ENCODE peak calls at places on chromosomes 4 and X, in eight cellular contexts. Q is mucosa of gallbladder; Z is stimulated activated CD4-positive, alpha-beta T cell treated with anti-CD3 and anti-CD28 coated beads, TNF-alpha, amount 100 ng/mL, for 24 hours; M is endothelial cell of umbilical vein; X is left lobe of liver; B is WTC11; E is sciatic nerve; V is CD8-positive, alpha-beta memory T cell. N is an unnamed sample.

GRCh38 chr4:129738175-129738574 is 642.2 kb downstream of the C4orf33 start:
- DNase-seq in X (no peak), M (no peak), Q (no peak), E (no peak), V (no peak), Z (no peak), B (no peak), N (no peak)

GRCh38 chr4:3753711-3754412 is 12.3 kb upstream of the ADRA2C start:
- DNase-seq in Q (no peak), E (no peak), Z (no peak), B (no peak), V (no peak), X (no peak), M (no peak), N (no peak)

GRCh38 chr4:2417765-2418651 is at the start of gene ZFYVE28:
- DNase-seq in B (no peak), Z (no peak), M (peak; percentile 47), Q (no peak), E (peak; percentile 66), V (no peak), X (no peak), N (no peak)

GRCh38 chr4:122854444-122854843 is 27.8 kb downstream of the FGF2 start:
- DNase-seq in B (no peak), E (no peak), Z (no peak), M (no peak), V (no peak), Q (no peak), X (peak; percentile 45), N (peak; percentile 37)

GRCh38 chr4:56391270-56391669 is 4.0 kb upstream of the AASDH start:
- DNase-seq in V (no peak), B (no peak), M (no peak), E (no peak), X (no peak), Q (no peak), Z (no peak), N (no peak)

GRCh38 chr4:140637836-140638235 is 69.1 kb upstream of the UCP1 start:
- DNase-seq in V (no peak), Q (no peak), E (no peak), M (peak; percentile 21), Z (no peak), B (peak; percentile 45), X (no peak), N (peak; percentile 41)

GRCh38 chr4:171924761-171925376 is 111.7 kb downstream of the GALNTL6 start:
- DNase-seq in E (no peak), M (no peak), X (no peak), Q (no peak), Z (no peak), V (no peak), B (no peak), N (no peak)

GRCh38 chr4:134708026-134708425 is 506.4 kb upstream of the PABPC4L start:
- DNase-seq in X (no peak), Q (no peak), V (no peak), B (no peak), E (no peak), M (no peak), Z (no peak), N (peak; percentile 6)

GRCh38 chr4:67581208-67581857 is 22.8 kb downstream of the STAP1 start:
- DNase-seq in Q (no peak), Z (no peak), V (no peak), M (no peak), E (no peak), X (no peak), B (no peak), N (no peak)

GRCh38 chrX:65536291-65536690 is 1.7 kb upstream of the LAS1L start:
- DNase-seq in V (no peak), B (no peak), M (no peak), X (no peak), Q (no peak), E (no peak), Z (no peak), N (no peak)

GRCh38 chrX:16950423-16950822 is 4.0 kb downstream of the REPS2 start:
- DNase-seq in X (no peak), Q (no peak), M (no peak), Z (no peak), E (no peak), V (no peak), B (no peak), N (no peak)

GRCh38 chr4:40881096-40881495 is 131.3 kb downstream of the NSUN7 start:
- DNase-seq in Q (no peak), Z (no peak), B (no peak), M (no peak), E (no peak), X (no peak), V (no peak), N (no peak)

GRCh38 chrX:125306335-125306866 is 13.3 kb upstream of the TEX13C start:
- DNase-seq in Q (no peak), E (no peak), Z (no peak), V (no peak), M (no peak), X (no peak), B (no peak), N (no peak)

GRCh38 chrX:119359618-119360382 is 39.3 kb upstream of the SLC25A43 start:
- DNase-seq in M (no peak), E (no peak), Q (no peak), V (no peak), Z (no peak), X (peak; percentile 55), B (no peak), N (no peak)

GRCh38 chrX:131262200-131262599 is 26.9 kb downstream of the IGSF1 start:
- DNase-seq in B (no peak), X (no peak), V (no peak), E (no peak), Z (no peak), M (no peak), Q (no peak), N (no peak)

GRCh38 chrX:135914404-135914803 is 20.9 kb downstream of the SAGE1 start:
- DNase-seq in X (no peak), E (no peak), M (no peak), B (no peak), Z (no peak), Q (no peak), V (no peak), N (no peak)

GRCh38 chr4:32374201-32374600 is 1654.0 kb downstream of the PCDH7 start:
- DNase-seq in X (no peak), Q (no peak), Z (no peak), V (no peak), E (no peak), M (no peak), B (no peak), N (no peak)

GRCh38 chrX:45428816-45429215 is 228.1 kb upstream of the DIPK2B start:
- DNase-seq in E (no peak), Z (no peak), V (no peak), B (no peak), Q (no peak), X (no peak), M (no peak), N (peak; percentile 53)

GRCh38 chr4:152556814-152557213 is 20.9 kb upstream of the FBXW7 start:
- DNase-seq in B (no peak), E (no peak), M (no peak), Q (no peak), Z (no peak), X (no peak), V (no peak), N (no peak)

GRCh38 chr4:86961605-86962295 is 26.9 kb downstream of the AFF1 start:
- DNase-seq in B (no peak), M (no peak), X (no peak), E (no peak), Q (no peak), V (no peak), Z (no peak), N (peak; percentile 81)

GRCh38 chr4:57191523-57192034 is 81.4 kb upstream of the IGFBP7 start:
- DNase-seq in B (peak; percentile 22), E (no peak), Q (no peak), M (peak; percentile 37), V (no peak), Z (no peak), X (no peak), N (no peak)

GRCh38 chrX:106247162-106247561 is 79.1 kb downstream of the PWWP3B start:
- DNase-seq in V (no peak), Z (no peak), B (no peak), X (no peak), M (no peak), E (no peak), Q (no peak), N (peak; percentile 25)

GRCh38 chr4:96993528-96993927 is 1149.7 kb downstream of the STPG2 start:
- DNase-seq in V (no peak), M (no peak), E (no peak), X (no peak), Z (no peak), B (no peak), Q (no peak), N (no peak)

GRCh38 chrX:276588-277171 is 4.5 kb upstream of the PLCXD1 start:
- DNase-seq in B (no peak), X (peak; percentile 64), Z (no peak), E (peak; percentile 65), V (no peak), Q (no peak), M (no peak), N (peak; percentile 37)

GRCh38 chrX:55109304-55109703 is 20.5 kb downstream of the PAGE2 start:
- DNase-seq in X (no peak), B (no peak), Q (no peak), M (no peak), Z (no peak), E (no peak), V (no peak), N (peak; percentile 29)

GRCh38 chrX:16826207-16826606 is 39.9 kb downstream of the TXLNG start:
- DNase-seq in V (no peak), Q (no peak), Z (no peak), X (no peak), M (peak; percentile 50), E (no peak), B (no peak), N (peak; percentile 55)

GRCh38 chrX:48458711-48459110 is 11.3 kb downstream of the SLC38A5 start:
- DNase-seq in B (no peak), Q (no peak), V (no peak), X (no peak), Z (no peak), E (no peak), M (no peak), N (peak; percentile 41)

GRCh38 chr4:119211856-119212250 is 660 bp upstream of the USP53 start:
- DNase-seq in E (no peak), V (no peak), M (no peak), Q (no peak), Z (no peak), B (no peak), X (no peak), N (no peak)

GRCh38 chrX:37357436-37357835 is 8.3 kb downstream of the PRRG1 start:
- DNase-seq in M (no peak), V (no peak), B (no peak), E (no peak), X (no peak), Z (no peak), Q (no peak), N (peak; percentile 23)

GRCh38 chr4:80307774-80308465 is 27.6 kb upstream of the CFAP299 start:
- DNase-seq in X (no peak), M (no peak), E (no peak), B (no peak), V (no peak), Z (no peak), Q (no peak), N (no peak)

GRCh38 chr4:2061208-2062131 is 2.3 kb downstream of the NAT8L start:
- DNase-seq in V (no peak), Q (no peak), Z (no peak), X (no peak), B (no peak), E (no peak), M (no peak), N (no peak)

GRCh38 chrX:3960952-3961351 is 247.5 kb upstream of the PRKX start:
- DNase-seq in X (no peak), V (no peak), E (no peak), Z (no peak), Q (no peak), B (no peak), M (no peak), N (no peak)

GRCh38 chr4:79584902-79585301 is 176.9 kb upstream of the GK2 start:
- DNase-seq in B (no peak), Q (no peak), V (no peak), M (no peak), Z (no peak), X (no peak), E (no peak), N (no peak)